ENCODE peak calls at places on chromosomes 13 and 19, in five cellular contexts. J is M059J; X is left colon; L is activated CD8-positive, alpha-beta memory T cell treated with anti-CD3 and anti-CD28 coated beads for 48 hours; R is T-helper 9 cell. S is an unnamed sample.

GRCh38 chr13:49716615-49717014 is 25.3 kb upstream of the EBPL start:
- DNase-seq in R (no peak), L (no peak), J (no peak), X (no peak), S (no peak)

GRCh38 chr13:89695343-89696257 is 1651.9 kb upstream of the MIR17HG start:
- DNase-seq in J (peak; percentile 2), L (no peak), X (peak; percentile 19), R (no peak), S (no peak)

GRCh38 chr19:1261863-1262686 is 7.1 kb upstream of the CIRBP start:
- DNase-seq in L (no peak), J (peak; percentile 78), X (peak; percentile 94), R (peak; percentile 52), S (no peak)

GRCh38 chr13:90717451-90717936 is 630.0 kb upstream of the MIR17HG start:
- DNase-seq in J (peak; percentile 83), L (no peak), X (no peak), R (no peak), S (no peak)

GRCh38 chr13:48038763-48039162 is 1.2 kb downstream of the NUDT15 start:
- DNase-seq in R (no peak), L (no peak), J (peak; percentile 14), X (no peak), S (no peak)

GRCh38 chr13:30108216-30108912 is 199.0 kb downstream of the KATNAL1 start:
- DNase-seq in R (no peak), J (no peak), X (no peak), L (no peak), S (no peak)

GRCh38 chr13:99415851-99416331 is 85.4 kb upstream of the TM9SF2 start:
- DNase-seq in L (no peak), R (no peak), J (no peak), X (no peak), S (no peak)

GRCh38 chr19:44573183-44573582 is 40.2 kb upstream of the IGSF23 start:
- DNase-seq in R (no peak), L (no peak), X (no peak), J (no peak), S (no peak)

GRCh38 chr13:20405691-20406090 is 120.0 kb downstream of the CRYL1 start:
- DNase-seq in L (no peak), R (no peak), X (no peak), J (no peak), S (no peak)

GRCh38 chr13:20796791-20797513 is 23.2 kb upstream of the EEF1AKMT1 start:
- DNase-seq in X (no peak), L (no peak), R (no peak), J (peak; percentile 68), S (no peak)